ENCODE peak calls at places on chromosomes 5 and 9, in five cellular contexts. One of them, this sample, is unnamed.

GRCh38 chr9:122058051-122058450 is 35.1 kb downstream of the TTLL11 start:
- DNase-seq in fibroblast of the aortic adventitia: no peak
- DNase-seq in A673: no peak
- DNase-seq in lower lobe of right lung: no peak
- DNase-seq in PC-9: no peak
- DNase-seq in this sample: no peak

GRCh38 chr5:65926276-65926761 is at the start of gene ERBIN:
- DNase-seq in PC-9: peak
- DNase-seq in A673: peak
- DNase-seq in lower lobe of right lung: peak
- DNase-seq in fibroblast of the aortic adventitia: peak
- DNase-seq in this sample: peak

GRCh38 chr9:86600291-86600690 is 246.1 kb upstream of the TUT7 start:
- DNase-seq in lower lobe of right lung: no peak
- DNase-seq in fibroblast of the aortic adventitia: peak
- DNase-seq in PC-9: peak
- DNase-seq in A673: peak
- DNase-seq in this sample: no peak

GRCh38 chr5:59721741-59722140 is 171.8 kb downstream of the PDE4D start:
- DNase-seq in PC-9: no peak
- DNase-seq in A673: no peak
- DNase-seq in fibroblast of the aortic adventitia: no peak
- DNase-seq in lower lobe of right lung: no peak
- DNase-seq in this sample: no peak

GRCh38 chr5:40288791-40289475 is 390.8 kb upstream of the PTGER4 start:
- DNase-seq in fibroblast of the aortic adventitia: no peak
- DNase-seq in lower lobe of right lung: no peak
- DNase-seq in A673: peak
- DNase-seq in PC-9: no peak
- DNase-seq in this sample: no peak

GRCh38 chr9:76290555-76290954 is 103.7 kb downstream of the RFK start:
- DNase-seq in A673: no peak
- DNase-seq in fibroblast of the aortic adventitia: no peak
- DNase-seq in lower lobe of right lung: no peak
- DNase-seq in PC-9: no peak
- DNase-seq in this sample: no peak

GRCh38 chr9:76926324-76926731 is 20.4 kb upstream of the PRUNE2 start:
- DNase-seq in fibroblast of the aortic adventitia: peak
- DNase-seq in lower lobe of right lung: no peak
- DNase-seq in PC-9: no peak
- DNase-seq in A673: no peak
- DNase-seq in this sample: no peak

GRCh38 chr5:34563951-34564705 is 92.0 kb upstream of the RAI14 start:
- DNase-seq in A673: no peak
- DNase-seq in lower lobe of right lung: no peak
- DNase-seq in PC-9: peak
- DNase-seq in fibroblast of the aortic adventitia: peak
- DNase-seq in this sample: no peak

GRCh38 chr5:57696906-57697590 is 214.4 kb upstream of the ACTBL2 start:
- DNase-seq in PC-9: no peak
- DNase-seq in lower lobe of right lung: no peak
- DNase-seq in A673: no peak
- DNase-seq in fibroblast of the aortic adventitia: peak
- DNase-seq in this sample: no peak

GRCh38 chr9:89278997-89279739 is 31.8 kb upstream of the CKS2 start:
- DNase-seq in A673: peak
- DNase-seq in lower lobe of right lung: no peak
- DNase-seq in PC-9: no peak
- DNase-seq in fibroblast of the aortic adventitia: peak
- DNase-seq in this sample: no peak

GRCh38 chr5:170307575-170308465 is 10.2 kb upstream of the LCP2 start:
- DNase-seq in A673: no peak
- DNase-seq in fibroblast of the aortic adventitia: peak
- DNase-seq in PC-9: peak
- DNase-seq in lower lobe of right lung: peak
- DNase-seq in this sample: peak

GRCh38 chr9:38720083-38720755 is at the start of gene FAM240B:
- DNase-seq in fibroblast of the aortic adventitia: no peak
- DNase-seq in lower lobe of right lung: no peak
- DNase-seq in A673: no peak
- DNase-seq in PC-9: no peak
- DNase-seq in this sample: no peak

GRCh38 chr5:4255441-4255840 is 659.8 kb downstream of the IRX1 start:
- DNase-seq in fibroblast of the aortic adventitia: no peak
- DNase-seq in PC-9: no peak
- DNase-seq in A673: no peak
- DNase-seq in lower lobe of right lung: no peak
- DNase-seq in this sample: no peak

GRCh38 chr5:83777856-83778255 is 57.2 kb upstream of the HAPLN1 start:
- DNase-seq in fibroblast of the aortic adventitia: no peak
- DNase-seq in PC-9: no peak
- DNase-seq in A673: no peak
- DNase-seq in lower lobe of right lung: no peak
- DNase-seq in this sample: no peak

GRCh38 chr9:137034039-137034708 is 2.3 kb upstream of the FUT7 start:
- DNase-seq in A673: no peak
- DNase-seq in lower lobe of right lung: no peak
- DNase-seq in fibroblast of the aortic adventitia: no peak
- DNase-seq in PC-9: peak
- DNase-seq in this sample: no peak

GRCh38 chr5:96709152-96709821 is 47.1 kb downstream of the CAST start:
- DNase-seq in A673: no peak
- DNase-seq in lower lobe of right lung: no peak
- DNase-seq in PC-9: no peak
- DNase-seq in fibroblast of the aortic adventitia: peak
- DNase-seq in this sample: no peak

GRCh38 chr9:91127653-91128052 is 234.1 kb downstream of the AUH start:
- DNase-seq in lower lobe of right lung: no peak
- DNase-seq in fibroblast of the aortic adventitia: no peak
- DNase-seq in A673: no peak
- DNase-seq in PC-9: no peak
- DNase-seq in this sample: no peak

GRCh38 chr5:26009742-26010141 is 1028.6 kb downstream of the CDH9 start:
- DNase-seq in fibroblast of the aortic adventitia: no peak
- DNase-seq in A673: peak
- DNase-seq in lower lobe of right lung: no peak
- DNase-seq in PC-9: peak
- DNase-seq in this sample: no peak

GRCh38 chr9:79131876-79132377 is 439.8 kb upstream of the TLE4 start:
- DNase-seq in A673: no peak
- DNase-seq in fibroblast of the aortic adventitia: no peak
- DNase-seq in lower lobe of right lung: no peak
- DNase-seq in PC-9: no peak
- DNase-seq in this sample: no peak

GRCh38 chr5:116944171-116944570 is 369.5 kb upstream of the SEMA6A start:
- DNase-seq in lower lobe of right lung: no peak
- DNase-seq in PC-9: no peak
- DNase-seq in A673: peak
- DNase-seq in fibroblast of the aortic adventitia: no peak
- DNase-seq in this sample: no peak

GRCh38 chr9:117160254-117160653 is 254.6 kb downstream of the ASTN2 start:
- DNase-seq in PC-9: no peak
- DNase-seq in fibroblast of the aortic adventitia: no peak
- DNase-seq in A673: peak
- DNase-seq in lower lobe of right lung: no peak
- DNase-seq in this sample: no peak

GRCh38 chr9:104091708-104092107 is 2.4 kb upstream of the SMC2 start:
- DNase-seq in A673: peak
- DNase-seq in lower lobe of right lung: no peak
- DNase-seq in PC-9: no peak
- DNase-seq in fibroblast of the aortic adventitia: peak
- DNase-seq in this sample: no peak

GRCh38 chr9:95963659-95964058 is 88.2 kb downstream of the ERCC6L2 start:
- DNase-seq in lower lobe of right lung: no peak
- DNase-seq in fibroblast of the aortic adventitia: no peak
- DNase-seq in PC-9: no peak
- DNase-seq in A673: no peak
- DNase-seq in this sample: no peak

GRCh38 chr9:133387680-133388079 is 11.5 kb downstream of the STKLD1 start:
- DNase-seq in fibroblast of the aortic adventitia: no peak
- DNase-seq in PC-9: peak
- DNase-seq in lower lobe of right lung: no peak
- DNase-seq in A673: no peak
- DNase-seq in this sample: no peak

GRCh38 chr5:25516136-25516535 is 871.4 kb upstream of the CDH10 start:
- DNase-seq in fibroblast of the aortic adventitia: no peak
- DNase-seq in PC-9: no peak
- DNase-seq in lower lobe of right lung: no peak
- DNase-seq in A673: no peak
- DNase-seq in this sample: no peak

GRCh38 chr5:133744909-133745308 is 132.6 kb upstream of the FSTL4 start:
- DNase-seq in PC-9: no peak
- DNase-seq in A673: no peak
- DNase-seq in fibroblast of the aortic adventitia: no peak
- DNase-seq in lower lobe of right lung: no peak
- DNase-seq in this sample: no peak

GRCh38 chr5:133750356-133750755 is 138.0 kb upstream of the FSTL4 start:
- DNase-seq in fibroblast of the aortic adventitia: no peak
- DNase-seq in PC-9: no peak
- DNase-seq in lower lobe of right lung: no peak
- DNase-seq in A673: no peak
- DNase-seq in this sample: no peak

GRCh38 chr5:133749331-133749985 is 137.1 kb upstream of the FSTL4 start:
- DNase-seq in PC-9: no peak
- DNase-seq in fibroblast of the aortic adventitia: no peak
- DNase-seq in lower lobe of right lung: no peak
- DNase-seq in A673: no peak
- DNase-seq in this sample: no peak

GRCh38 chr5:133744030-133744645 is 131.8 kb upstream of the FSTL4 start:
- DNase-seq in fibroblast of the aortic adventitia: no peak
- DNase-seq in A673: peak
- DNase-seq in PC-9: no peak
- DNase-seq in lower lobe of right lung: no peak
- DNase-seq in this sample: no peak

GRCh38 chr5:133746834-133747233 is 134.5 kb upstream of the FSTL4 start:
- DNase-seq in PC-9: no peak
- DNase-seq in fibroblast of the aortic adventitia: no peak
- DNase-seq in A673: peak
- DNase-seq in lower lobe of right lung: no peak
- DNase-seq in this sample: no peak
- TF ChIP-seq CTCF in PC-9: peak
- TF ChIP-seq CTCF in fibroblast of the aortic adventitia: no peak
- TF ChIP-seq CTCF in A673: peak
- TF ChIP-seq CTCF in lower lobe of right lung: no peak
- TF ChIP-seq CTCF in this sample: no peak

GRCh38 chr9:109857337-109857736 is 77.3 kb downstream of the PALM2AKAP2 start:
- DNase-seq in fibroblast of the aortic adventitia: no peak
- DNase-seq in lower lobe of right lung: no peak
- DNase-seq in PC-9: no peak
- DNase-seq in A673: no peak
- DNase-seq in this sample: no peak
- H3K4me3 ChIP-seq in fibroblast of the aortic adventitia: no peak
- H3K4me3 ChIP-seq in lower lobe of right lung: no peak
- H3K4me3 ChIP-seq in PC-9: no peak
- H3K4me3 ChIP-seq in A673: no peak
- H3K4me3 ChIP-seq in this sample: no peak

GRCh38 chr9:113988951-113989780 is 88.9 kb downstream of the AMBP start:
- DNase-seq in fibroblast of the aortic adventitia: peak
- DNase-seq in A673: no peak
- DNase-seq in lower lobe of right lung: no peak
- DNase-seq in PC-9: no peak
- DNase-seq in this sample: no peak

GRCh38 chr9:113990570-113990907 is 87.6 kb downstream of the AMBP start:
- DNase-seq in A673: no peak
- DNase-seq in lower lobe of right lung: no peak
- DNase-seq in fibroblast of the aortic adventitia: no peak
- DNase-seq in PC-9: no peak
- DNase-seq in this sample: no peak

GRCh38 chr9:113990975-113991471 is 87.1 kb downstream of the AMBP start:
- DNase-seq in A673: no peak
- DNase-seq in lower lobe of right lung: no peak
- DNase-seq in PC-9: no peak
- DNase-seq in fibroblast of the aortic adventitia: peak
- DNase-seq in this sample: no peak

GRCh38 chr9:113988385-113988784 is 89.7 kb downstream of the AMBP start:
- DNase-seq in A673: no peak
- DNase-seq in lower lobe of right lung: no peak
- DNase-seq in PC-9: no peak
- DNase-seq in fibroblast of the aortic adventitia: no peak
- DNase-seq in this sample: no peak

DNA sequence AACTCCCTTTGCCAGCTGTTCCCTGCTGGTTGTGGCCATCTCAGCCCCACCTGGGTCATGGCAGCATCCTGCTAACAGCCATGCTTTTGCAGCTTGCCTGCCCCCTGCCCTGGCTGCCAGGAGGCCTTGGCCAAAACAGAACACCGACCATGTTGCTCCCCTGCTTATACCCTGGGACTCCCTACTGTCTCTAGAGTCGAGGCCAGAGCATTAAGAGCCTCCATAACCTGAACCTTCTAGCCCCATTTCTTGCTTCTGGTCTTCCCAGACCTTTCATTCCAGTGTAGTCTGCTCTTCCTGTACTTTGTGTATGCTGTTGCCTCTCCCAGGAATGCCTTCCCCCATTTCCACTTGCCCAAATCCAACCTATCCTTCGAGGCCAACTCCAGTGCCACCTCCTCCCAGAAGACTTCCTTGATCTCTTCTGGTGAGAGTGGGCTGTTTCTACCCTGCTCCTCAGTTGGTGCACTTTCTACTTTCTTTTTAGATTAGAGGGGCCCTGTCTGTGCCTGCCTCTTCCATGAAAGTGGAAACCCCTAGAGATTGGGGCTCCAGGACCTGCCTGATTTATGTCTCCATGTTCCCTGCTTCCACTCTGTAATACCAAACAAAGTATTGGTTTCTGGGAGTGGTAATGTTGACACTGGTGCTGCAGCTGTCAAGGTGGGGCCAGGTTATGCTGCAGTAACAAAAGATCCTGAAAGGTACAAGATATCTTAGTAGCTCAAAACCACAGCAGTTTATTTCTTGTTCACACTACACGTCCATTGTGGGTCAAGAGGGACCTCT is 88.1 kb downstream of the AMBP start:
- DNase-seq in fibroblast of the aortic adventitia: no peak
- DNase-seq in lower lobe of right lung: no peak
- DNase-seq in A673: no peak
- DNase-seq in PC-9: no peak
- DNase-seq in this sample: no peak
- TF ChIP-seq CTCF in fibroblast of the aortic adventitia: no peak
- TF ChIP-seq CTCF in lower lobe of right lung: no peak
- TF ChIP-seq CTCF in A673: no peak
- TF ChIP-seq CTCF in PC-9: no peak
- TF ChIP-seq CTCF in this sample: no peak

GRCh38 chr5:179698935-179699639 is at the start of gene CANX:
- DNase-seq in fibroblast of the aortic adventitia: no peak
- DNase-seq in lower lobe of right lung: no peak
- DNase-seq in A673: no peak
- DNase-seq in PC-9: no peak
- DNase-seq in this sample: no peak

GRCh38 chr5:179694561-179694960 is 4.2 kb upstream of the CANX start:
- DNase-seq in A673: no peak
- DNase-seq in lower lobe of right lung: no peak
- DNase-seq in PC-9: no peak
- DNase-seq in fibroblast of the aortic adventitia: no peak
- DNase-seq in this sample: no peak

GRCh38 chr5:179696605-179697004 is 2.2 kb upstream of the CANX start:
- DNase-seq in fibroblast of the aortic adventitia: no peak
- DNase-seq in PC-9: no peak
- DNase-seq in A673: no peak
- DNase-seq in lower lobe of right lung: no peak
- DNase-seq in this sample: no peak

GRCh38 chr5:179697993-179698934 is 503 bp upstream of the CANX start:
- DNase-seq in A673: peak
- DNase-seq in PC-9: peak
- DNase-seq in fibroblast of the aortic adventitia: peak
- DNase-seq in lower lobe of right lung: peak
- DNase-seq in this sample: peak

GRCh38 chr5:179697108-179697507 is 1.7 kb upstream of the CANX start:
- DNase-seq in A673: no peak
- DNase-seq in fibroblast of the aortic adventitia: no peak
- DNase-seq in PC-9: no peak
- DNase-seq in lower lobe of right lung: peak
- DNase-seq in this sample: no peak
- H3K4me3 ChIP-seq in A673: no peak
- H3K4me3 ChIP-seq in fibroblast of the aortic adventitia: no peak
- H3K4me3 ChIP-seq in PC-9: peak
- H3K4me3 ChIP-seq in lower lobe of right lung: peak
- H3K4me3 ChIP-seq in this sample: no peak